ENCODE peak calls at places on chromosomes 13 and 19, in nine cellular contexts. One of them, this sample, is unnamed.

GRCh38 chr13:60696602-60697001 is 299.6 kb downstream of the TDRD3 start:
- DNase-seq in omental fat pad: no peak
- DNase-seq in H9: no peak
- DNase-seq in fibroblast of pulmonary artery: no peak
- DNase-seq in AG09319: no peak
- DNase-seq in PC-9: no peak
- DNase-seq in progenitor cell of endocrine pancreas: no peak
- DNase-seq in Caco-2: no peak
- DNase-seq in GM06990: no peak
- DNase-seq in this sample: no peak

GRCh38 chr13:37598572-37598971 is at the start of gene POSTN:
- DNase-seq in omental fat pad: no peak
- DNase-seq in H9: no peak
- DNase-seq in fibroblast of pulmonary artery: peak; percentile 87
- DNase-seq in AG09319: no peak
- DNase-seq in PC-9: no peak
- DNase-seq in progenitor cell of endocrine pancreas: no peak
- DNase-seq in Caco-2: no peak
- DNase-seq in GM06990: no peak
- DNase-seq in this sample: no peak

GRCh38 chr19:47540748-47541147 is 25.9 kb upstream of the NAPA start:
- DNase-seq in omental fat pad: no peak
- DNase-seq in H9: no peak
- DNase-seq in fibroblast of pulmonary artery: peak; percentile 49
- DNase-seq in AG09319: peak; percentile 25
- DNase-seq in PC-9: no peak
- DNase-seq in progenitor cell of endocrine pancreas: no peak
- DNase-seq in Caco-2: no peak
- DNase-seq in GM06990: no peak
- DNase-seq in this sample: no peak

GRCh38 chr13:42807236-42807635 is 25.9 kb downstream of the FAM216B start:
- DNase-seq in omental fat pad: no peak
- DNase-seq in H9: no peak
- DNase-seq in fibroblast of pulmonary artery: no peak
- DNase-seq in AG09319: no peak
- DNase-seq in PC-9: no peak
- DNase-seq in progenitor cell of endocrine pancreas: no peak
- DNase-seq in Caco-2: no peak
- DNase-seq in GM06990: no peak
- DNase-seq in this sample: no peak

GRCh38 chr13:27977476-27978300 is 8.6 kb upstream of the CDX2 start:
- DNase-seq in omental fat pad: no peak
- DNase-seq in H9: peak; percentile 60
- DNase-seq in fibroblast of pulmonary artery: peak; percentile 13
- DNase-seq in AG09319: no peak
- DNase-seq in PC-9: no peak
- DNase-seq in progenitor cell of endocrine pancreas: no peak
- DNase-seq in Caco-2: no peak
- DNase-seq in GM06990: peak; percentile 34
- DNase-seq in this sample: no peak

GRCh38 chr19:51541458-51542357 is 10.2 kb upstream of the SIGLEC6 start:
- DNase-seq in omental fat pad: no peak
- DNase-seq in H9: no peak
- DNase-seq in fibroblast of pulmonary artery: no peak
- DNase-seq in AG09319: no peak
- DNase-seq in PC-9: no peak
- DNase-seq in progenitor cell of endocrine pancreas: no peak
- DNase-seq in Caco-2: no peak
- DNase-seq in GM06990: no peak
- DNase-seq in this sample: no peak

GRCh38 chr19:10270180-10270615 is 722 bp upstream of the ICAM1 start:
- DNase-seq in omental fat pad: peak; percentile 52
- DNase-seq in H9: peak; percentile 33
- DNase-seq in fibroblast of pulmonary artery: peak; percentile 53
- DNase-seq in AG09319: no peak
- DNase-seq in PC-9: no peak
- DNase-seq in progenitor cell of endocrine pancreas: no peak
- DNase-seq in Caco-2: no peak
- DNase-seq in GM06990: peak; percentile 88
- DNase-seq in this sample: peak; percentile 80

GRCh38 chr19:42132030-42132628 is at the start of gene POU2F2:
- DNase-seq in omental fat pad: no peak
- DNase-seq in H9: peak; percentile 60
- DNase-seq in fibroblast of pulmonary artery: no peak
- DNase-seq in AG09319: no peak
- DNase-seq in PC-9: no peak
- DNase-seq in progenitor cell of endocrine pancreas: no peak
- DNase-seq in Caco-2: no peak
- DNase-seq in GM06990: peak; percentile 80
- DNase-seq in this sample: peak; percentile 86

GRCh38 chr19:48627211-48627864 is 8.0 kb downstream of the SPHK2 start:
- DNase-seq in omental fat pad: no peak
- DNase-seq in H9: peak; percentile 34
- DNase-seq in fibroblast of pulmonary artery: no peak
- DNase-seq in AG09319: no peak
- DNase-seq in PC-9: peak; percentile 92
- DNase-seq in progenitor cell of endocrine pancreas: no peak
- DNase-seq in Caco-2: peak; percentile 85
- DNase-seq in GM06990: no peak
- DNase-seq in this sample: no peak

GRCh38 chr19:48186541-48186991 is 16.1 kb downstream of the ZSWIM9 start:
- DNase-seq in omental fat pad: no peak
- DNase-seq in H9: no peak
- DNase-seq in fibroblast of pulmonary artery: no peak
- DNase-seq in AG09319: no peak
- DNase-seq in PC-9: no peak
- DNase-seq in progenitor cell of endocrine pancreas: no peak
- DNase-seq in Caco-2: no peak
- DNase-seq in GM06990: peak; percentile 63
- DNase-seq in this sample: peak; percentile 26

GRCh38 chr19:30062331-30063183 is 120.5 kb downstream of the URI1 start:
- DNase-seq in omental fat pad: no peak
- DNase-seq in H9: no peak
- DNase-seq in fibroblast of pulmonary artery: no peak
- DNase-seq in AG09319: no peak
- DNase-seq in PC-9: no peak
- DNase-seq in progenitor cell of endocrine pancreas: no peak
- DNase-seq in Caco-2: no peak
- DNase-seq in GM06990: no peak
- DNase-seq in this sample: no peak

GRCh38 chr13:37429976-37430375 is 168.6 kb downstream of the POSTN start:
- DNase-seq in omental fat pad: no peak
- DNase-seq in H9: no peak
- DNase-seq in fibroblast of pulmonary artery: peak; percentile 78
- DNase-seq in AG09319: peak; percentile 63
- DNase-seq in PC-9: no peak
- DNase-seq in progenitor cell of endocrine pancreas: no peak
- DNase-seq in Caco-2: no peak
- DNase-seq in GM06990: no peak
- DNase-seq in this sample: no peak

GRCh38 chr13:109744512-109745051 is 41.8 kb downstream of the IRS2 start:
- DNase-seq in omental fat pad: peak; percentile 35
- DNase-seq in H9: no peak
- DNase-seq in fibroblast of pulmonary artery: peak; percentile 97
- DNase-seq in AG09319: peak; percentile 22
- DNase-seq in PC-9: no peak
- DNase-seq in progenitor cell of endocrine pancreas: no peak
- DNase-seq in Caco-2: no peak
- DNase-seq in GM06990: no peak
- DNase-seq in this sample: no peak

GRCh38 chr13:38430761-38431160 is 81.1 kb downstream of the UFM1 start:
- DNase-seq in omental fat pad: no peak
- DNase-seq in H9: no peak
- DNase-seq in fibroblast of pulmonary artery: no peak
- DNase-seq in AG09319: no peak
- DNase-seq in PC-9: no peak
- DNase-seq in progenitor cell of endocrine pancreas: no peak
- DNase-seq in Caco-2: no peak
- DNase-seq in GM06990: no peak
- DNase-seq in this sample: no peak

GRCh38 chr19:10565028-10565566 is 713 bp downstream of the KRI1 start:
- DNase-seq in omental fat pad: no peak
- DNase-seq in H9: peak; percentile 53
- DNase-seq in fibroblast of pulmonary artery: peak; percentile 32
- DNase-seq in AG09319: no peak
- DNase-seq in PC-9: no peak
- DNase-seq in progenitor cell of endocrine pancreas: peak; percentile 34
- DNase-seq in Caco-2: no peak
- DNase-seq in GM06990: peak; percentile 69
- DNase-seq in this sample: no peak

GRCh38 chr13:113526466-113527220 is 36.1 kb upstream of the DCUN1D2 start:
- DNase-seq in omental fat pad: no peak
- DNase-seq in H9: no peak
- DNase-seq in fibroblast of pulmonary artery: no peak
- DNase-seq in AG09319: no peak
- DNase-seq in PC-9: no peak
- DNase-seq in progenitor cell of endocrine pancreas: no peak
- DNase-seq in Caco-2: no peak
- DNase-seq in GM06990: no peak
- DNase-seq in this sample: no peak

GRCh38 chr13:98203641-98204326 is 26.7 kb upstream of the RNF113B start:
- DNase-seq in omental fat pad: no peak
- DNase-seq in H9: no peak
- DNase-seq in fibroblast of pulmonary artery: no peak
- DNase-seq in AG09319: peak; percentile 23
- DNase-seq in PC-9: no peak
- DNase-seq in progenitor cell of endocrine pancreas: no peak
- DNase-seq in Caco-2: no peak
- DNase-seq in GM06990: no peak
- DNase-seq in this sample: no peak
- TF ChIP-seq CTCF in omental fat pad: no peak
- TF ChIP-seq CTCF in H9: no peak
- TF ChIP-seq CTCF in fibroblast of pulmonary artery: no peak
- TF ChIP-seq CTCF in AG09319: no peak
- TF ChIP-seq CTCF in PC-9: no peak
- TF ChIP-seq CTCF in progenitor cell of endocrine pancreas: no peak
- TF ChIP-seq CTCF in Caco-2: no peak
- TF ChIP-seq CTCF in GM06990: no peak
- TF ChIP-seq CTCF in this sample: no peak

DNA sequence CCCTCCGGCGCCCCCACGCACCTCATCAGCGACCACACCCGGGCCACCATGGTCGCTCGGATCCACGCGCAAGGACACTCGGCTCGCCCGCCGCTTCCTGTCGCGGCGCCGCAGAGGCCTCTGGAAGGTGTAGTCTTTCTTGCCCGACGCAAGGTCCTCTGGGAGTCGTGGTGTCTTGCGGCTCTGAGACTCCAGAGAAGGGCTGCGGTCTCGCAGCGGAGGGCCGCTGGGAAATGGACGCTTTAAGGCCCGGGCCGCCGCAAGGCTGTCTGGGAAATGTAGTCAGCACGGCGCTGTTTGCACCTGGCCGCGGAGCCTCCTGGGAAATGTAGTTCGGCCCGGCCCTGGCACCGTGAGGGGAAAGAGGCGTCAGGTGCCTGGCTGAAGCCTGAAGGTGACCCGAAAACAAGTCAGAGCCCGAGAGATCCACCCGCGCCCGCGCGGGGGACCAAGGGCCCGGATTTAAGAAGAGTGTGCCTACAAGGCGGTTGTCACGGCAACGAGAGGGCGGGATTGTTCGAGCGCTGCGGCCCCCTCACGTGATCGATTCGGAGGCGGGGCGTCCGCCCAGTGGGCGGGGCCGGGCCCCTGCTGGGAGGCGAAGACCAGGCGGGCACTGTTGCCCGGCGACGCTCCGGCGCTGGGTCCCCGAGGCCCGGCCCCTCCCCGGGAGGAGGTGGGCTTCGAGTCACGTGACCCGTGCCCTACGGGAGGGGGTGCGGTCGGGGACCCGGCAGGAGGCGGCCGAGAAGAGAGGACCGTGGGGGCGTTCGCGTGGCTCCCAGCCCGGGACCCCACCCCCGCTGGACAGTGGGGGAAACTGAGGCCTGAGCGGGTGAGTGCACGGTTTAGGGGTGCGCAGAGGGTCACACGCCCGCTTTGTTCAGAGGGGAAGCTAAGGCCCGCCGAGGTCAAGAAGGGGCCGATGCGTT is at the start of the genes HSD11B1L and MICOS13:
- DNase-seq in omental fat pad: peak; percentile 98
- DNase-seq in H9: peak; percentile 99
- DNase-seq in fibroblast of pulmonary artery: peak; percentile 99
- DNase-seq in AG09319: peak; percentile 97
- DNase-seq in PC-9: peak; percentile 90
- DNase-seq in progenitor cell of endocrine pancreas: peak; percentile 95
- DNase-seq in Caco-2: peak; percentile 98
- DNase-seq in GM06990: peak; percentile 97
- DNase-seq in this sample: peak; percentile 100
- TF ChIP-seq CTCF in omental fat pad: no peak
- TF ChIP-seq CTCF in H9: no peak
- TF ChIP-seq CTCF in fibroblast of pulmonary artery: no peak
- TF ChIP-seq CTCF in AG09319: no peak
- TF ChIP-seq CTCF in PC-9: no peak
- TF ChIP-seq CTCF in progenitor cell of endocrine pancreas: no peak
- TF ChIP-seq CTCF in Caco-2: no peak
- TF ChIP-seq CTCF in GM06990: no peak
- TF ChIP-seq CTCF in this sample: no peak

GRCh38 chr19:5997371-5997770 is 19.4 kb upstream of the RANBP3 start:
- DNase-seq in omental fat pad: no peak
- DNase-seq in H9: peak; percentile 59
- DNase-seq in fibroblast of pulmonary artery: no peak
- DNase-seq in AG09319: no peak
- DNase-seq in PC-9: no peak
- DNase-seq in progenitor cell of endocrine pancreas: no peak
- DNase-seq in Caco-2: no peak
- DNase-seq in GM06990: no peak
- DNase-seq in this sample: no peak
- TF ChIP-seq CTCF in omental fat pad: no peak
- TF ChIP-seq CTCF in H9: peak; percentile 69
- TF ChIP-seq CTCF in fibroblast of pulmonary artery: peak; percentile 1
- TF ChIP-seq CTCF in AG09319: peak; percentile 3
- TF ChIP-seq CTCF in PC-9: peak; percentile 17
- TF ChIP-seq CTCF in progenitor cell of endocrine pancreas: peak; percentile 37
- TF ChIP-seq CTCF in Caco-2: no peak
- TF ChIP-seq CTCF in GM06990: no peak
- TF ChIP-seq CTCF in this sample: no peak

DNA sequence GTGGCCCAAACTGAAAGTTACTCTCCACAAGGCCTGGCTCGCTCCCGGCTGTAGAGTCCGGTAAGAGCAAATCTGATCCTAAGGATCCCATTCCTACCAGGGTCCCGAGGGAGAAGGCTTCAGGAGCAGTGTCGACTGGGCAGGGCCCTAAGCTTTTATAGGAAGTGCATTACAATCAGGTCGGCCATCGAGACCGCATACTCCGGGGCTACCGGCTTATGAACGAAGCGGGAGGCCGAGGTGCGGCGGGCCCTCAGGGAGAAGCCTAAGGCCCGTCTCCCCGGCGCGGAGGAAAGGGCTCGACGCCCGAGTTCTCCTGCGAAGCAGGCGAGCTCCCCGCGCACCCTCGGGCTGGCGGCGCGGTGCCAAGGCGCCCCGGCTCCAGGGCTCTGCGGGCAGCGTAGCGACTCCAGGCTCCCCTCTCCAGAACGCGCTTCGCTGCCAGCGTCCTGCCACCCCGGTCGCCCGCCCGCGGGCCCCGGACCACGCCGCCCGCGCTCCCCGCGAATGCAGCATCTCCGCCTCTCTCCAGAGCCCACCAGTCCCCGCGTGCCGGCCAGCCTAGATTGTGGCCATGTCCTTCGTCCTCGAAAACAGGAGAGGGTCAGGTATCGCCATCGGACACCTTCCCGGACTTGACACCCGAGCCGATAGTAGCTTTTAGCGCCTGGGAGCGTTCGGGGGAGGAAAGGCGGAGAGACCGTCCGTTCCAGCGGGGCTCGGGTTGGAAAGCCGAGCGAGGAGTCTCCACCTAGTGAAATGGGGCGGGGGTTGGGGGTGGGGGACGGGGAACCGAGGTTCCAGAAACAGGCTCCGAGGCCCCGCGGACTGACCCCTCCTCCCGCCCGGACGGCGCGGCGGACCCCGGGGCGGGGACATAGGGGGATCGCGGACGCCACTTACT is 1.3 kb downstream of the EFNB2 start:
- DNase-seq in omental fat pad: no peak
- DNase-seq in H9: no peak
- DNase-seq in fibroblast of pulmonary artery: peak; percentile 69
- DNase-seq in AG09319: no peak
- DNase-seq in PC-9: peak; percentile 60
- DNase-seq in progenitor cell of endocrine pancreas: no peak
- DNase-seq in Caco-2: peak; percentile 51
- DNase-seq in GM06990: peak; percentile 29
- DNase-seq in this sample: peak; percentile 41
- TF ChIP-seq CTCF in omental fat pad: no peak
- TF ChIP-seq CTCF in H9: no peak
- TF ChIP-seq CTCF in fibroblast of pulmonary artery: no peak
- TF ChIP-seq CTCF in AG09319: no peak
- TF ChIP-seq CTCF in PC-9: no peak
- TF ChIP-seq CTCF in progenitor cell of endocrine pancreas: no peak
- TF ChIP-seq CTCF in Caco-2: no peak
- TF ChIP-seq CTCF in GM06990: no peak
- TF ChIP-seq CTCF in this sample: no peak

This sample was measured in activated B cell treated with CpG ODN at 0.5 μM for 24 hours.